ENCODE peak calls at places on chromosomes 1 and 21, in seven cellular contexts. W is H9, B is IMR-90, J is trophoblast cell, I is neuronal stem cell, E is mesenchymal stem cell, H is H1. A is an unnamed sample.

GRCh38 chr1:192045038-192045575 is 113.2 kb upstream of the RGS18 start:
- DNase-seq in J (no peak), B (no peak), H (no peak), I (no peak), W (no peak), E (no peak), A (no peak)

GRCh38 chr1:156284112-156284511 is at the start of gene TMEM79:
- DNase-seq in J (peak), B (no peak), I (no peak), E (no peak), W (no peak), H (no peak), A (no peak)

GRCh38 chr1:109822749-109823542 is 59.2 kb upstream of the EPS8L3 start:
- DNase-seq in J (no peak), W (peak), B (no peak), I (no peak), E (no peak), H (no peak), A (no peak)

GRCh38 chr1:200971955-200972711 is 51.4 kb downstream of the KIF21B start:
- DNase-seq in B (peak), J (peak), E (peak), H (peak), W (peak), I (peak), A (peak)

GRCh38 chr1:33640114-33640660 is 167.7 kb downstream of the ZSCAN20 start:
- DNase-seq in B (peak), H (no peak), E (peak), W (no peak), J (no peak), I (no peak), A (no peak)

GRCh38 chr1:26538480-26539412 is 9.2 kb downstream of the RPS6KA1 start:
- DNase-seq in J (peak), B (peak), E (peak), W (peak), I (no peak), H (no peak), A (peak)

GRCh38 chr1:27234054-27234882 is at the start of gene WDTC1:
- DNase-seq in I (peak), W (peak), H (peak), J (peak), E (peak), B (peak), A (peak)

GRCh38 chr1:113677250-113678158 is 81.8 kb downstream of the PHTF1 start:
- DNase-seq in W (no peak), B (peak), I (peak), H (no peak), J (no peak), E (peak), A (peak)

GRCh38 chr1:226700861-226701260 is 38.2 kb downstream of the ITPKB start:
- DNase-seq in B (no peak), W (no peak), E (no peak), I (no peak), J (no peak), H (no peak), A (no peak)

GRCh38 chr1:21939650-21940374 is 2.7 kb upstream of the HSPG2 start:
- DNase-seq in B (peak), E (peak), J (peak), I (no peak), H (no peak), W (no peak), A (no peak)

GRCh38 chr1:87404306-87404705 is 75.6 kb downstream of the LMO4 start:
- DNase-seq in B (no peak), E (no peak), I (no peak), W (no peak), H (no peak), J (peak), A (no peak)

GRCh38 chr1:39129514-39129913 is 75.0 kb upstream of the MACF1 start:
- DNase-seq in E (peak), J (no peak), I (no peak), H (no peak), B (peak), W (no peak), A (peak)

GRCh38 chr1:236904874-236905741 is 99.1 kb downstream of the MT1HL1 start:
- DNase-seq in E (peak), H (no peak), I (no peak), J (peak), W (no peak), B (peak), A (no peak)

GRCh38 chr21:34198232-34199120 is 125.1 kb downstream of the MRPS6 start:
- DNase-seq in I (no peak), W (no peak), H (no peak), E (no peak), B (no peak), J (no peak), A (no peak)

GRCh38 chr1:3352084-3352951 is 102.1 kb upstream of the ARHGEF16 start:
- DNase-seq in H (no peak), I (peak), E (peak), J (no peak), B (peak), W (peak), A (peak)

GRCh38 chr1:8127201-8127641 is 101.1 kb upstream of the ERRFI1 start:
- DNase-seq in E (peak), B (peak), I (no peak), J (peak), W (no peak), H (no peak), A (no peak)

GRCh38 chr1:63408331-63408730 is 40.9 kb downstream of the ALG6 start:
- DNase-seq in I (no peak), J (no peak), H (no peak), B (peak), W (no peak), E (peak), A (no peak)

GRCh38 chr1:183633676-183634343 is 1.8 kb downstream of the ARPC5 start:
- DNase-seq in B (peak), W (no peak), I (no peak), H (no peak), J (no peak), E (peak), A (peak)

GRCh38 chr1:182869241-182869666 is 30.1 kb downstream of the DHX9 start:
- DNase-seq in W (peak), H (no peak), J (no peak), E (no peak), I (peak), B (no peak), A (peak)

GRCh38 chr1:156257711-156258110 is 9.9 kb upstream of the PAQR6 start:
- DNase-seq in J (no peak), H (no peak), B (no peak), I (no peak), W (no peak), E (no peak), A (no peak)

GRCh38 chr1:3903141-3904005 is 3.3 kb upstream of the C1orf174 start:
- DNase-seq in J (no peak), W (no peak), H (no peak), B (no peak), E (peak), I (no peak), A (no peak)

GRCh38 chr1:41925712-41926111 is 7.0 kb upstream of the HIVEP3 start:
- DNase-seq in E (peak), I (no peak), J (no peak), H (no peak), B (peak), W (no peak), A (peak)

GRCh38 chr1:171506525-171507304 is 21.4 kb downstream of the PRRC2C start:
- DNase-seq in W (no peak), H (no peak), I (no peak), E (peak), J (no peak), B (peak), A (peak)

GRCh38 chr21:36700295-36700960 is 1.5 kb downstream of the SIM2 start:
- DNase-seq in B (no peak), H (no peak), W (no peak), I (no peak), E (no peak), J (no peak), A (peak)

GRCh38 chr1:7831458-7831857 is 21.4 kb downstream of the UTS2 start:
- DNase-seq in I (no peak), W (no peak), B (no peak), H (no peak), E (no peak), J (no peak), A (no peak)

GRCh38 chr1:245459621-245460020 is 304.8 kb downstream of the KIF26B start:
- DNase-seq in I (no peak), E (no peak), J (no peak), B (no peak), W (no peak), H (no peak), A (no peak)

GRCh38 chr1:11126544-11126943 is 26.9 kb upstream of the EXOSC10 start:
- DNase-seq in W (no peak), H (no peak), J (no peak), I (no peak), E (no peak), B (no peak), A (no peak)

GRCh38 chr1:223487514-223488259 is 94.5 kb downstream of the CCDC185 start:
- DNase-seq in H (no peak), W (no peak), E (no peak), I (no peak), J (no peak), B (no peak), A (no peak)

GRCh38 chr1:24897263-24898151 is 32.6 kb downstream of the RUNX3 start:
- DNase-seq in W (no peak), H (no peak), I (no peak), B (no peak), E (no peak), J (no peak), A (no peak)

GRCh38 chr1:96538883-96539282 is 182.7 kb upstream of the PTBP2 start:
- DNase-seq in E (peak), W (no peak), J (no peak), B (peak), H (no peak), I (no peak), A (no peak)

GRCh38 chr21:25323356-25323949 is 283.8 kb downstream of the MRPL39 start:
- DNase-seq in E (no peak), H (no peak), W (no peak), B (no peak), I (no peak), J (no peak), A (no peak)

GRCh38 chr1:216983823-216984222 is 260.6 kb upstream of the ESRRG start:
- DNase-seq in W (no peak), E (no peak), H (no peak), B (no peak), I (no peak), J (no peak), A (no peak)

GRCh38 chr1:222624214-222624613 is 6.3 kb downstream of the MIA3 start:
- DNase-seq in H (no peak), J (no peak), B (no peak), E (no peak), I (no peak), W (no peak), A (no peak)

GRCh38 chr1:54117815-54118563 is 34.8 kb downstream of the CDCP2 start:
- DNase-seq in B (peak), W (no peak), I (no peak), E (no peak), J (no peak), H (no peak), A (no peak)

GRCh38 chr1:6700853-6701436 is 671 bp downstream of the DNAJC11 start:
- DNase-seq in W (no peak), J (no peak), E (peak), H (no peak), I (no peak), B (no peak), A (peak)

GRCh38 chr21:42106425-42106824 is 35.3 kb downstream of the UMODL1 start:
- DNase-seq in J (no peak), E (no peak), I (no peak), H (no peak), W (no peak), B (no peak), A (no peak)

GRCh38 chr21:46184625-46185555 is 631 bp upstream of the SPATC1L start:
- DNase-seq in I (peak), E (peak), J (peak), B (peak), W (peak), H (peak), A (peak)

GRCh38 chr1:241519308-241520079 is at the start of gene FH:
- DNase-seq in H (peak), W (peak), E (peak), J (peak), B (peak), I (peak), A (peak)

GRCh38 chr1:93907718-93908117 is 1.5 kb downstream of the GCLM start:
- DNase-seq in I (no peak), W (no peak), H (no peak), B (peak), E (peak), J (no peak), A (no peak)

GRCh38 chr1:62207187-62207586 is 12.5 kb downstream of the L1TD1 start:
- DNase-seq in B (no peak), E (no peak), W (no peak), I (no peak), J (no peak), H (no peak), A (no peak)
- H2BK120ac ChIP-seq in B (no peak), E (no peak), W (no peak), I (no peak), J (no peak), H (no peak), A (no peak)

DNA sequence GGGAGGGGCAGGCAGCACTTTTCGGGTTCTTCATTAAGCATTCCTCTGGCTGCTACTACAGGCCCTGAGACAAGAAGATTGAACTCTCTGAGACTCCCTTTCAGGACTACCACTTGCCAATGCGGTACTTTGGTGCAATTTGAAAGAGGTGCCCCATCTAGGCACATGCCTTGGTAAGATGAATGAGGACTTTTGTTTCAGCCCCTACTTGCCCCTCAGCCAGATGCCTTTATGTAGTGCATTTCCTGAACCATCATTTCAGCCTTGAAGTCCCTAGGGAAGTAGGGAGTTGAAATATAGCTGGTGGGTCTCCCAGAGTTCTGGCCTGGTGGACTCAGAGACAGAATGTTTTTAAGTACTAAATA is 123.8 kb downstream of the PLXNA2 start:
- DNase-seq in I (no peak), W (no peak), H (no peak), J (no peak), B (no peak), E (no peak), A (no peak)
- H2BK5ac ChIP-seq in I (no peak), W (no peak), H (no peak), J (no peak), B (no peak), E (no peak), A (peak)

GRCh38 chr1:116889417-116889816 is 20.3 kb upstream of the PTGFRN start:
- DNase-seq in J (no peak), I (no peak), H (no peak), B (no peak), W (no peak), E (no peak), A (no peak)
- H2BK120ac ChIP-seq in J (no peak), I (no peak), H (no peak), B (no peak), W (no peak), E (no peak), A (no peak)

DNA sequence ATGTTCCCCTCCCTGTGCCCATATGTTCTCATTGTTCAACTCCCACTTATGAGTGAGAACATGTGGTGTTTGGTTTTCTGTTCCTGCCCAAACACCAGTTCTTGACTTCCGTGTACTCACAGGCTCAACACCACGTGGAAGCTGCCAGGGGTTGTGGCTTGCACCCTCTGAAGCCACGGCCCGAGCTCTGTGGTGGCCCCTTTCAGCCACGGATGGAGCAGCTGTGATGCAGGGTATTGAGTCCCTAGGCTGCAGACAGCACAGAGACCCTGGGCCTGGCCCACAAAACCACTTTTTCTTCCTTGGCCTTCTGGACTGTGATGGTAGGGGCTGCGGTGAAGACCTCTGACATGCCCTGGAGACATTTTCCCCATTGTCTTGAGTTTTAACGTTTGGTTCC is 111.6 kb downstream of the SYT14 start:
- DNase-seq in J (no peak), W (no peak), I (no peak), E (no peak), H (no peak), B (no peak), A (no peak)
- H2BK5ac ChIP-seq in J (no peak), W (no peak), I (no peak), E (no peak), H (no peak), B (no peak), A (no peak)

GRCh38 chr1:28566931-28567330 is 14.0 kb downstream of the TRNAU1AP start:
- DNase-seq in W (no peak), B (no peak), H (no peak), I (no peak), E (no peak), J (no peak), A (no peak)
- H2BK120ac ChIP-seq in W (no peak), B (no peak), H (no peak), I (no peak), E (no peak), J (no peak), A (no peak)

GRCh38 chr1:79737193-79737592 is 730.7 kb upstream of the ADGRL4 start:
- DNase-seq in W (no peak), H (no peak), E (no peak), I (no peak), B (no peak), J (no peak), A (no peak)
- H2BK5ac ChIP-seq in W (no peak), H (no peak), E (no peak), I (no peak), B (no peak), J (no peak), A (no peak)

GRCh38 chr1:229106526-229107105 is 164.3 kb upstream of the RAB4A start:
- DNase-seq in B (no peak), J (no peak), I (no peak), E (no peak), H (no peak), W (no peak), A (no peak)
- H2BK120ac ChIP-seq in B (no peak), J (peak), I (no peak), E (peak), H (no peak), W (no peak), A (no peak)